ENCODE peak calls at places on chromosomes 5 and 9, in four cellular contexts. W, M, C and N are unnamed samples.

GRCh38 chr9:114745108-114745848 is 60.6 kb downstream of the TNFSF15 start:
- DNase-seq in W (no peak), M (no peak), C (no peak), N (no peak)

GRCh38 chr9:70561805-70562395 is 147.4 kb upstream of the KLF9 start:
- DNase-seq in M (no peak), C (no peak), W (no peak), N (no peak)

GRCh38 chr9:124478014-124478753 is 27.9 kb downstream of the ADGRD2 start:
- DNase-seq in W (no peak), M (no peak), C (no peak), N (no peak)

GRCh38 chr9:6758418-6759113 is 793 bp downstream of the KDM4C start:
- DNase-seq in M (peak), C (peak), W (peak), N (peak)

GRCh38 chr5:175709276-175709781 is 51.5 kb downstream of the HRH2 start:
- DNase-seq in C (no peak), W (no peak), M (no peak), N (no peak)

GRCh38 chr5:94524841-94525697 is 93.3 kb downstream of the KIAA0825 start:
- DNase-seq in C (peak), W (peak), M (no peak), N (no peak)

GRCh38 chr5:75265731-75266130 is 29.1 kb upstream of the ANKRD31 start:
- DNase-seq in C (peak), M (no peak), W (no peak), N (no peak)

GRCh38 chr9:7844283-7844682 is 44.7 kb upstream of the DMAC1 start:
- DNase-seq in M (no peak), W (peak), C (peak), N (no peak)

GRCh38 chr9:105385372-105385985 is 62.4 kb upstream of the FSD1L start:
- DNase-seq in C (no peak), W (no peak), M (no peak), N (peak)

GRCh38 chr9:37301369-37302172 is 120.9 kb upstream of the GRHPR start:
- DNase-seq in C (no peak), M (no peak), W (no peak), N (no peak)

GRCh38 chr9:137352511-137353222 is 50.6 kb upstream of the NRARP start:
- DNase-seq in W (no peak), C (no peak), M (no peak), N (no peak)

GRCh38 chr9:32508728-32509127 is 17.3 kb downstream of the RIGI start:
- DNase-seq in M (no peak), C (no peak), W (no peak), N (no peak)

GRCh38 chr5:50763356-50763755 is 96.9 kb downstream of the PARP8 start:
- DNase-seq in W (no peak), C (no peak), M (no peak), N (no peak)

GRCh38 chr9:116190595-116190994 is 37.0 kb downstream of the PAPPA start:
- DNase-seq in M (no peak), W (no peak), C (peak), N (no peak)

GRCh38 chr5:147869112-147869511 is 9.4 kb upstream of the SCGB3A2 start:
- DNase-seq in M (no peak), C (no peak), W (no peak), N (no peak)

GRCh38 chr5:71802673-71803072 is 83.6 kb downstream of the CARTPT start:
- DNase-seq in C (no peak), W (no peak), M (no peak), N (no peak)

GRCh38 chr9:124098141-124098905 is 86.8 kb downstream of the LHX2 start:
- DNase-seq in W (no peak), C (no peak), M (no peak), N (no peak)

GRCh38 chr5:143610946-143611345 is 201.0 kb upstream of the HMHB1 start:
- DNase-seq in W (no peak), C (no peak), M (no peak), N (no peak)

GRCh38 chr5:96785719-96786118 is 22.0 kb downstream of the ERAP1 start:
- DNase-seq in W (no peak), M (no peak), C (no peak), N (no peak)